ENCODE peak calls at places on chromosomes 3 and 15, in four cellular contexts. H is PC-9, O is Peyer's patch, C is aorta. U is an unnamed sample. For H3K4me1, the result is how much of the 10 kb centered on the place peaks cover.

GRCh38 chr3:150063237-150063636 is 92.5 kb upstream of the PFN2 start:
- DNase-seq in H (no peak), C (no peak), O (no peak), U (no peak)

GRCh38 chr3:9396301-9396631 is 1.1 kb upstream of the SETD5 start:
- DNase-seq in O (peak), C (no peak), H (peak), U (peak)

GRCh38 chr3:50486219-50486888 is 17.1 kb downstream of the CACNA2D2 start:
- DNase-seq in H (no peak), O (no peak), C (no peak), U (no peak)

GRCh38 chr3:105504440-105504951 is 137.8 kb downstream of the ALCAM start:
- DNase-seq in H (no peak), C (peak), O (no peak), U (no peak)

GRCh38 chr15:86328658-86329057 is 249.0 kb downstream of the AGBL1 start:
- DNase-seq in C (no peak), O (no peak), H (no peak), U (no peak)

GRCh38 chr3:66555214-66555844 is 54.5 kb upstream of the LRIG1 start:
- DNase-seq in O (no peak), C (no peak), H (no peak), U (peak)

GRCh38 chr3:102224171-102224570 is 210.6 kb upstream of the ZPLD1 start:
- DNase-seq in C (no peak), O (no peak), H (peak), U (no peak)

GRCh38 chr3:2303567-2303966 is 204.9 kb downstream of the CNTN4 start:
- DNase-seq in C (no peak), O (no peak), H (no peak), U (no peak)

GRCh38 chr3:35639251-35640185 is at the start of gene ARPP21:
- DNase-seq in H (no peak), C (peak), O (no peak), U (peak)

GRCh38 chr3:50430186-50430585 is 70.9 kb upstream of the TMEM115 start:
- DNase-seq in C (no peak), O (no peak), H (no peak), U (no peak)

GRCh38 chr3:99473321-99473751 is 165.1 kb upstream of the COL8A1 start:
- DNase-seq in C (no peak), O (no peak), H (no peak), U (peak)

GRCh38 chr3:20225769-20226168 is 39.8 kb upstream of the SGO1 start:
- DNase-seq in C (no peak), O (no peak), H (peak), U (peak)

GRCh38 chr15:82093774-82094211 is 48.0 kb upstream of the MEX3B start:
- DNase-seq in O (no peak), H (no peak), C (no peak), U (peak)

GRCh38 chr3:144921710-144922109 is 950.1 kb downstream of the DIPK2A start:
- DNase-seq in H (no peak), O (no peak), C (no peak), U (no peak)

GRCh38 chr15:47887181-47887580 is 169.9 kb downstream of the SEMA6D start:
- DNase-seq in C (no peak), H (no peak), O (no peak), U (no peak)

GRCh38 chr3:149638401-149639092 is 19.3 kb downstream of the WWTR1 start:
- DNase-seq in C (no peak), O (no peak), H (no peak), U (no peak)

GRCh38 chr3:147620906-147621305 is 211.7 kb downstream of the ZIC1 start:
- DNase-seq in H (no peak), O (no peak), C (no peak), U (no peak)

GRCh38 chr15:63905558-63906265 is 72.0 kb upstream of the HERC1 start:
- DNase-seq in O (no peak), C (no peak), H (no peak), U (no peak)

GRCh38 chr3:25663324-25664065 is 1.2 kb downstream of the TOP2B start:
- DNase-seq in O (peak), H (no peak), C (no peak), U (peak)

GRCh38 chr15:85667491-85668424 is 127.0 kb downstream of the KLHL25 start:
- DNase-seq in H (peak), C (no peak), O (no peak), U (peak)

DNA sequence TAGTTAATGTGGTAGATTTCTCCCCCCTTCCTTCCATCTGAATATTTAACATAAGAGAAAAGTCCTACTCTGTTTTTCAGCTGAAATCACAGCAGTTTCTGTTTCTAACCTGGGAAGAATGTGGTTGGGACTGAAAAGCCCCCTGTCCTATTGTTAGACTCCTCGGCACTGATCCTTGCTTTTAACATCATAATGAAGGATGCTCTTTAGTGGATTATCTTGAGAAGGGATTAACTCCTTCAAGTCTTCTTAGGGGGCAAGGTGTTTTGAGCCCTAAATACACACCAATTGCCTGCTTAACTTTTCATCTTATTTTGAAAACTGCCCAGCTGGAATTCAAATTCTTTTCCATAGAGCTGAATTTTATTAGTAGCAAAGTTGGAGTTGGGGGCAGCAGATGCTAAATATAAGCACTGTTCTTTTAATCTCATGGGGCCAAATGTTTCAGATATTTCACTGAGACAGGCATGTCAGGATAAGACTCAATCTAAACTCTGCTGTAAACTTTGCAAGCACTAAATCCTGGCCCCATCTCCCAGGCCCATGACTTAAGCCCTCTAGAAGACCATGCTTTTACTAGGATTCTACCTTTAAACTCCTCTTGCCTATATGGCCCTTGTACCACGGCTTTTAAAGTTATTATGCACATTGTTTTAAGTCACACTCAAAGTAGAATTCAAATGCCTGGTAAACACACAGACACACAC is 243.2 kb upstream of the NR2F2 start:
- DNase-seq in O (no peak), C (no peak), H (no peak), U (no peak)
- H3K4me1 ChIP-seq in O (under half), C (under half), H (under half), U (under half)

DNA sequence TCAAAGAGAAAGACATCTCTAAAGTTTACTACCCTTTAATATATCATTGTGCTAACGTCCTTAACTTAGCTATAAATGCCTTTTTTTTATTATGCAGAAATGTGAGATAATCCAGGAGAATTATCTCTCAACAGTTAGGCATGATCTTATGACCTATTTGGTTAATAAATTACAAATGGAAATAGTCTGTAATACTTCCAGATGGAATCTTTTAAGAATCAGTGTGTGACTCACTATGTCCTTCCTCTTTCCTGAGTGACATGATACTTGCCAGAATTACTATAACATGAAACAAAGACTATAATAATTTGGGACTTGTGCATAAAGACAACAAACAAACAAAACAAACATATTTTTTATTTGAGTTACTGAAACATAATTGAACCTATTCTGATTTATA is 1268.1 kb downstream of the OTOL1 start:
- DNase-seq in H (no peak), C (no peak), O (no peak), U (no peak)
- H3K4me1 ChIP-seq in H (under half), C (under half), O (under half), U (under half)

GRCh38 chr3:30693470-30694120 is 87.2 kb downstream of the TGFBR2 start:
- DNase-seq in O (peak), C (no peak), H (peak), U (peak)
- H3K4me1 ChIP-seq in O (under half), C (under half), H (under half), U (under half)

DNA sequence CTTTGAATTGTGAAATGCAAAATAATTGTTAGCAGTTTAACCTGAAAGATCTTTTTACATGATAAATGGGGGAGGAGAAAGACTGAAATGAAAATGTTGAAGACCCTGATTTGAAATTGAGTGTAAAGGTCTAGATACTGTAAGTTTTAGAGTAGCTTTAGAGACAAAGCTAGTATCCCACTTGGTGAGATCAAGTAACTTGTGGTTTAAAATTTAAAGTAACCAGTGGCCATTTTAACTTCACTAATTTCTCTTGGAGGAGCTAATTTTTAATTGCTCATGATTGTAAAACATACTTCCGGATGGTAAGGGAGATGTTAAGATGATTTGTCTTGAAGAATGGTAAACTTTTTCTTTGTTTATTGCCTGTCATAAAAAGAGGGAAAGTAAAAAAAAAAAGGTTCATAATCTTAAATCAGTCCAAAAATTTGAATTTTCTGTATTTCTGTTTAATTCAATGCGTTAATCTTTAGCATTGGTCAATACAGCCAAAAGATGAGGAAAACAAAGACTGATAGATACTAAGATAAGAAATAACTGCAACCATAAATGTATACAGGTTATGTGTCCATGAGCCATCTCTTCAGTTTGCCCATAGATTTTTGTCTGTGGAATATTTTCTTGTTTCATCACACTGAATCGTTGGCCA is 15.2 kb upstream of the CHD2 start:
- DNase-seq in H (no peak), O (no peak), C (no peak), U (no peak)
- H3K4me1 ChIP-seq in H (under half), O (under half), C (under half), U (under half)

DNA sequence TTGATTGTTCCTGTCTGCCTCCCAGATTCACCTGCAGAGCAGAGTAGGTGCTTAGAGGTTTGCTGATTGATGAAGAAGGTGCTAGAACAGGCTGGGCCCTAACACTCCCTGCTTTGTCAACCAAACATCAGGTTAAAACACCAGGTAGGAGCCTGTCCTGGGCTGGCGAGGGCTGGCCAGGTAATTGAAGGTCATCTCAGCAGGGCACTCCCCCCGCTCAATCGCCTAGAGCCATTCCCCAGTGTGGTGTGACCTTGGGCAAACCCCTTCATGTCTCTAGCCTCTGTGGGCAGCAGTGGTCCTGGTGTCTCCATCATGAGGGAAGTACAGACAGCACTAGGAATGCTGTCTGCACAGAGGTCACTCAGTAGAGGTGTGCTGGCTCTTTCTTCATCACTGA is 88.3 kb downstream of the KLF15 start:
- DNase-seq in H (no peak), O (no peak), C (peak), U (no peak)
- H3K4me1 ChIP-seq in H (under half), O (under half), C (under half), U (under half)

GRCh38 chr15:59278120-59278519 is 71.5 kb downstream of the LDHAL6B start:
- DNase-seq in O (no peak), C (no peak), H (no peak), U (no peak)
- H3K4me1 ChIP-seq in O (under half), C (under half), H (half or more), U (under half)

GRCh38 chr3:129001817-129002572 is 891 bp downstream of the EFCC1 start:
- DNase-seq in O (no peak), H (no peak), C (no peak), U (no peak)

GRCh38 chr3:129002573-129003569 is 1.8 kb downstream of the EFCC1 start:
- DNase-seq in H (no peak), O (no peak), C (no peak), U (no peak)

GRCh38 chr3:129000742-129001100 is 383 bp upstream of the EFCC1 start:
- DNase-seq in O (no peak), H (no peak), C (no peak), U (no peak)

GRCh38 chr3:128999104-128999503 is 2.0 kb upstream of the EFCC1 start:
- DNase-seq in H (no peak), C (no peak), O (no peak), U (no peak)

GRCh38 chr3:129001101-129001816 is at the start of gene EFCC1:
- DNase-seq in C (peak), H (no peak), O (no peak), U (no peak)
- H3K4me1 ChIP-seq in C (under half), H (under half), O (under half), U (under half)